ENCODE peak calls at places on chromosomes 11 and 22, in seven cellular contexts. W is tibial nerve, N is pancreas, B is Panc1, L is fibroblast of lung, H is kidney epithelial cell, V is cardiac muscle cell. F is an unnamed sample.

GRCh38 chr11:118126082-118126838 is 26.4 kb downstream of the SCN4B start:
- DNase-seq in W (no peak), N (no peak), B (no peak), L (no peak), H (no peak), V (no peak), F (peak; percentile 81)

GRCh38 chr11:97389270-97389669 is 999.5 kb downstream of the JRKL start:
- DNase-seq in W (no peak), N (no peak), B (no peak), L (no peak), H (no peak), V (no peak), F (no peak)

GRCh38 chr11:7555067-7555699 is 41.4 kb downstream of the PPFIBP2 start:
- DNase-seq in W (no peak), N (peak; percentile 56), B (no peak), L (no peak), H (no peak), V (no peak), F (no peak)

GRCh38 chr11:15618583-15619032 is 503.9 kb downstream of the INSC start:
- DNase-seq in W (no peak), N (no peak), B (no peak), L (no peak), H (no peak), V (no peak), F (no peak)

GRCh38 chr11:208917-209260 is 1.4 kb downstream of the RIC8A start:
- DNase-seq in W (no peak), N (no peak), B (no peak), L (no peak), H (no peak), V (peak; percentile 28), F (no peak)

GRCh38 chr11:46044601-46045000 is 76.7 kb downstream of the PHF21A start:
- DNase-seq in W (no peak), N (no peak), B (no peak), L (no peak), H (no peak), V (no peak), F (no peak)

GRCh38 chr11:19441752-19442553 is 201.2 kb upstream of the E2F8 start:
- DNase-seq in W (no peak), N (peak; percentile 66), B (no peak), L (peak; percentile 93), H (peak; percentile 91), V (peak; percentile 42), F (peak; percentile 99)

GRCh38 chr11:73916435-73916834 is 34.4 kb upstream of the DNAJB13 start:
- DNase-seq in W (no peak), N (peak; percentile 14), B (no peak), L (no peak), H (no peak), V (no peak), F (peak; percentile 51)

GRCh38 chr11:106888386-106888785 is 129.9 kb downstream of the GUCY1A2 start:
- DNase-seq in W (no peak), N (no peak), B (no peak), L (no peak), H (no peak), V (no peak), F (no peak)

DNA sequence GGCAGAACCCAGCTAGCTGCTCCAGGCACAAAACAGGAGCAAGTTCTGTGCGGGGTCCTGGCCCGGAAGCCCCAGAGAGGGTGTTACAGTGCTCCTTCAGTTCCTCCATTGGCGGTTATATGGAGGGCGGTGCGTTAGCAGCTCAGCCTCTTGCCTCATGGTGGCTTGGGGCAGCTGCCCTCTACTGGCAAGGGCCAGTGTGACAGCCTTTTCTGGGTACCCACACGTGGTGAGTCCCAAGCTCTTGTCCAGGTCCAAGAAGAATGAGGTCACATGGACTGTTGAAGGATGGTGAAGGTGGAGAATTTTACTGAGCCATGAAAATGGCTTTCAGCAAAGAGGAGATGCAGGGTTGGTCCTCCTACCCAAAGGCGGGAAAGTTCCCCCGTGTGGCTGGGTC is 100.5 kb downstream of the WT1 start:
- DNase-seq in W (no peak), N (no peak), B (no peak), L (no peak), H (no peak), V (no peak), F (no peak)
- TF ChIP-seq CTCF in W (no peak), N (no peak), B (peak; percentile 69), L (peak; percentile 12), H (peak; percentile 21), V (peak; percentile 23), F (peak; percentile 21)

GRCh38 chr11:111631666-111632039 is 29.4 kb downstream of the SIK2 start:
- DNase-seq in W (no peak), N (no peak), B (no peak), L (peak; percentile 73), H (peak; percentile 21), V (no peak), F (no peak)

GRCh38 chr11:111632798-111633197 is 30.5 kb downstream of the SIK2 start:
- DNase-seq in W (no peak), N (no peak), B (no peak), L (no peak), H (no peak), V (no peak), F (no peak)

GRCh38 chr11:111633248-111633647 is 31.0 kb downstream of the SIK2 start:
- DNase-seq in W (no peak), N (peak; percentile 7), B (no peak), L (no peak), H (no peak), V (no peak), F (no peak)

GRCh38 chr11:111629499-111629898 is 27.2 kb downstream of the SIK2 start:
- DNase-seq in W (no peak), N (no peak), B (no peak), L (no peak), H (no peak), V (no peak), F (peak; percentile 25)

DNA sequence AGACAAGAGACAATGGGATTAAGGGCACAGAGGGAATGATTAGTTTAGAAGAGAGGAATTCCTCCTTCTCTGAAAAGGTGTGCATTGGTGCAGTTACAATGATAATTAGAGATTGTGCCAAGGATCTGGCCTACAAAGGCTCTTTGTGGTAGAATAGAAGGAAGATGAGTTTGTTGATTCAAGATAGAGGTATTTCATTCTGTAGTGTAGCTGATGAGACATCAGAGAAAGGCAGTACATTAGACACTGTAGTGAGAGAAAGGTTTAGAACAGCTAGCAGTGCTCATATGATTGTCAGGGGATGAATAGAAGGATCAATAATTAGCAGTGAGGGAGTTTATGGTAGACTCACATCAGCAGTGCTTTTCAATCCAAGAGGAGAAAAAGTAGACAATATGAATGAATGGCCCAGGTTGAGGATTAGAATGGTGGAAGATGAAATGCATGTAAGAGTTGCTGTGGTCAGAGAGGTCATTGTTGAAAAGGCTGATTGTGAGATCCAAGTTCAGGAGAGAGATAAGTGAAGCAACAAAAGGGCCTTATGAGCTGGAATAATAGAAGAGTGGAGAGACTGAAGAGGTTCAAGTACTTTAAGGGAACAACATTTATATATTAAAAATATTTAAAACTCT is 28.9 kb downstream of the SIK2 start:
- DNase-seq in W (no peak), N (no peak), B (no peak), L (no peak), H (no peak), V (no peak), F (no peak)
- H3K36me3 ChIP-seq in W (peaks cover 16% of the 10 kb centered on the region), N (no peaks in the 10 kb centered on the region), B (no peaks in the 10 kb centered on the region), L (no peaks in the 10 kb centered on the region), H (no peaks in the 10 kb centered on the region), V (peaks cover 7% of the 10 kb centered on the region), F (no peaks in the 10 kb centered on the region)

GRCh38 chr11:63851354-63851753 is 12.4 kb downstream of the MARK2 start:
- DNase-seq in W (no peak), N (no peak), B (no peak), L (no peak), H (no peak), V (no peak), F (no peak)
- H3K4me3 ChIP-seq in W (no peak overlapping the region), N (no peak overlapping the region), B (no peak overlapping the region), L (no peak overlapping the region), H (no peak overlapping the region), V (no peak overlapping the region), F (no peak overlapping the region)

GRCh38 chr22:31950226-31950625 is 5.9 kb downstream of the YWHAH start:
- DNase-seq in W (no peak), N (no peak), B (no peak), L (no peak), H (no peak), V (no peak), F (no peak)

GRCh38 chr22:31952459-31952858 is 8.1 kb downstream of the YWHAH start:
- DNase-seq in W (no peak), N (no peak), B (peak; percentile 52), L (peak; percentile 92), H (no peak), V (no peak), F (peak; percentile 92)

GRCh38 chr22:31953251-31953650 is 8.9 kb downstream of the YWHAH start:
- DNase-seq in W (no peak), N (no peak), B (no peak), L (no peak), H (no peak), V (no peak), F (no peak)

GRCh38 chr22:31951201-31952093 is 7.1 kb downstream of the YWHAH start:
- DNase-seq in W (no peak), N (no peak), B (no peak), L (no peak), H (no peak), V (no peak), F (no peak)

GRCh38 chr22:31952094-31952401 is 7.7 kb downstream of the YWHAH start:
- DNase-seq in W (no peak), N (no peak), B (no peak), L (no peak), H (no peak), V (no peak), F (no peak)
- TF ChIP-seq CTCF in W (no peak), N (no peak), B (no peak), L (no peak), H (no peak), V (peak; percentile 35), F (no peak)

F was measured in bronchial epithelial cell.